ENCODE peak calls at places on chromosomes 16 and 17, in eight cellular contexts. B is AG09319, S is gastrocnemius medialis, G is MM.1S, D is left lung, A is progenitor cell of endocrine pancreas, C is K562, V is neural crest cell. P is an unnamed sample.

GRCh38 chr17:43940630-43941029 is 1.6 kb downstream of the PPY start:
- DNase-seq in C (peak; percentile 55), D (no peak), G (peak; percentile 24), B (no peak), A (peak; percentile 43), V (peak; percentile 69), S (no peak), P (peak; percentile 80)

GRCh38 chr17:12492450-12492849 is 173.2 kb upstream of the MYOCD start:
- DNase-seq in S (no peak), A (no peak), B (no peak), D (no peak), G (no peak), C (no peak), V (no peak), P (no peak)

GRCh38 chr16:10851512-10851911 is 25.5 kb upstream of the CIITA start:
- DNase-seq in B (no peak), A (no peak), G (no peak), D (no peak), C (no peak), S (no peak), V (no peak), P (no peak)

GRCh38 chr17:64341181-64341580 is 49.5 kb downstream of the PECAM1 start:
- DNase-seq in S (no peak), B (no peak), A (no peak), G (no peak), C (no peak), D (peak; percentile 19), V (no peak), P (no peak)

GRCh38 chr16:2467301-2468141 is 3.6 kb upstream of the NTN3 start:
- DNase-seq in S (peak; percentile 72), A (no peak), G (no peak), D (no peak), V (peak; percentile 48), C (no peak), B (no peak), P (peak; percentile 68)

GRCh38 chr16:89270666-89271345 is 53.3 kb downstream of the ZNF778 start:
- DNase-seq in C (no peak), D (peak; percentile 57), S (no peak), B (no peak), G (no peak), V (no peak), A (no peak), P (no peak)

GRCh38 chr17:55320594-55321506 is 56.1 kb downstream of the HLF start:
- DNase-seq in A (no peak), C (no peak), G (no peak), S (peak; percentile 74), V (no peak), D (no peak), B (no peak), P (no peak)

GRCh38 chr16:86585821-86586611 is 7.7 kb downstream of the FOXL1 start:
- DNase-seq in A (no peak), G (no peak), D (no peak), S (no peak), V (no peak), C (no peak), B (peak; percentile 50), P (no peak)

GRCh38 chr17:50559674-50560184 is 786 bp upstream of the CACNA1G start:
- DNase-seq in V (peak; percentile 37), G (no peak), D (no peak), B (no peak), A (no peak), C (peak; percentile 77), S (no peak), P (peak; percentile 73)

GRCh38 chr16:68235105-68235881 is 634 bp downstream of the ESRP2 start:
- DNase-seq in A (peak; percentile 42), C (no peak), V (no peak), S (peak; percentile 36), B (no peak), D (peak; percentile 84), G (no peak), P (peak; percentile 46)

GRCh38 chr16:47045459-47045858 is 72.0 kb upstream of the DNAJA2 start:
- DNase-seq in V (no peak), G (no peak), C (no peak), S (no peak), A (no peak), B (no peak), D (no peak), P (no peak)

GRCh38 chr16:10642964-10643363 is 51.8 kb downstream of the TEKT5 start:
- DNase-seq in V (no peak), B (no peak), G (no peak), S (no peak), D (no peak), A (no peak), C (no peak), P (no peak)

GRCh38 chr16:72891291-72892227 is 156.4 kb downstream of the ZFHX3 start:
- DNase-seq in S (peak; percentile 61), G (no peak), C (no peak), V (no peak), B (no peak), A (no peak), D (no peak), P (no peak)

GRCh38 chr17:47066841-47067682 is 88.0 kb upstream of the RPRML start:
- DNase-seq in B (peak; percentile 80), D (peak; percentile 82), S (peak; percentile 81), A (peak; percentile 51), G (peak; percentile 91), V (peak; percentile 67), C (peak; percentile 96), P (peak; percentile 71)

GRCh38 chr17:47064684-47065083 is 85.6 kb upstream of the RPRML start:
- DNase-seq in D (no peak), C (no peak), B (no peak), V (no peak), G (no peak), A (no peak), S (no peak), P (no peak)

GRCh38 chr17:47063475-47063874 is 84.4 kb upstream of the RPRML start:
- DNase-seq in A (no peak), V (no peak), D (no peak), B (no peak), S (no peak), C (no peak), G (no peak), P (no peak)

DNA sequence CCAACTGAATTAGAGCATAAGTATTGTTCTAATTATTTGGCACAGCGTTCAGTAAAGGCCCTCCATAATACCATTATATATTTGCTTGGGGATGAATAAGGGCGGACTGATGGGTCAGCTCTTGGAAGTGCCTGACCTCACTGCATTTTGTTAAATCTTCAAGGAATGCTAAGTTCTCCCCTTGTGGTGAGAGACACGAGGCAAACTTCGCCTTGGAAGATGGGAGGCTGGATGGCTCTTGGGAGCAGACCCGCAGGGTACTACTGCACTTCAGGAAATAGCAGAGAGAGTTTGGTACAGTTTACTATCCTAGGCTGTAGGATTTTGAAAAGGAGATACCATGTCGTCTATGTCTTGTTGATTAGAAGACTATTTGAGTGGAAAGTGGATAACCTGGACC is 87.0 kb upstream of the RPRML start:
- DNase-seq in S (no peak), V (no peak), A (no peak), B (no peak), D (no peak), C (no peak), G (no peak), P (no peak)
- TF ChIP-seq CTCF in S (no peak), V (no peak), A (no peak), B (no peak), D (no peak), C (no peak), G (no peak), P (no peak)

GRCh38 chr16:25031441-25032307 is 16.5 kb upstream of the ARHGAP17 start:
- DNase-seq in D (peak; percentile 94), V (peak; percentile 75), C (peak; percentile 98), A (peak; percentile 77), S (peak; percentile 93), B (peak; percentile 87), G (peak; percentile 97), P (peak; percentile 85)
- TF ChIP-seq CTCF in D (no peak), V (no peak), C (no peak), A (no peak), S (no peak), B (no peak), G (no peak), P (no peak)

GRCh38 chr16:13335894-13336293 is 434.5 kb downstream of the SHISA9 start:
- DNase-seq in S (no peak), V (no peak), A (no peak), B (no peak), C (no peak), G (no peak), D (no peak), P (no peak)

GRCh38 chr16:13333336-13333735 is 431.9 kb downstream of the SHISA9 start:
- DNase-seq in A (no peak), B (no peak), C (no peak), D (no peak), S (no peak), G (no peak), V (no peak), P (no peak)

GRCh38 chr16:13337482-13337881 is 436.1 kb downstream of the SHISA9 start:
- DNase-seq in B (no peak), A (no peak), D (no peak), G (no peak), S (no peak), C (no peak), V (no peak), P (no peak)

GRCh38 chr16:13332713-13333255 is 431.4 kb downstream of the SHISA9 start:
- DNase-seq in C (no peak), S (no peak), G (no peak), D (no peak), A (no peak), B (no peak), V (no peak), P (no peak)

GRCh38 chr16:13331918-13332317 is 430.5 kb downstream of the SHISA9 start:
- DNase-seq in S (no peak), B (no peak), C (no peak), D (no peak), A (no peak), G (no peak), V (no peak), P (no peak)
- TF ChIP-seq CTCF in S (no peak), B (no peak), C (no peak), D (no peak), A (no peak), G (no peak), V (no peak), P (no peak)

GRCh38 chr17:80755650-80756405 is 211.2 kb downstream of the RPTOR start:
- DNase-seq in V (no peak), C (peak; percentile 50), B (no peak), D (no peak), S (no peak), G (no peak), A (no peak), P (no peak)
- TF ChIP-seq CTCF in V (peak; percentile 27), C (peak; percentile 49), B (peak; percentile 14), D (no peak), S (no peak), G (no peak), A (peak; percentile 27), P (no peak)

GRCh38 chr17:49520386-49521087 is 25.4 kb downstream of the NGFR start:
- DNase-seq in B (no peak), S (no peak), A (no peak), D (no peak), V (no peak), G (no peak), C (no peak), P (no peak)
- TF ChIP-seq CTCF in B (no peak), S (no peak), A (no peak), D (no peak), V (no peak), G (no peak), C (no peak), P (no peak)

P was measured in nephron progenitor cell.